ENCODE peak calls at places on chromosome 1, in four cellular contexts. Q, E, N and W are unnamed samples.

GRCh38 chr1:25799758-25800537 is at the start of gene SELENON:
- DNase-seq in E (no peak), N (peak; percentile 59), Q (peak; percentile 90), W (peak; percentile 92)

GRCh38 chr1:2030076-2030870 is 11.1 kb downstream of the GABRD start:
- DNase-seq in Q (no peak), E (no peak), N (no peak), W (no peak)

GRCh38 chr1:71463144-71463543 is 382.3 kb upstream of the ZRANB2 start:
- DNase-seq in N (no peak), Q (no peak), E (no peak), W (no peak)

GRCh38 chr1:89660086-89660946 is 27.4 kb downstream of the LRRC8C start:
- DNase-seq in N (no peak), Q (no peak), E (no peak), W (no peak)

GRCh38 chr1:50553921-50554320 is 130.7 kb upstream of the DMRTA2 start:
- DNase-seq in Q (no peak), N (no peak), E (no peak), W (no peak)

GRCh38 chr1:203504400-203505250 is 10.7 kb downstream of the OPTC start:
- DNase-seq in E (peak; percentile 68), N (peak; percentile 84), Q (peak; percentile 83), W (peak; percentile 96)

GRCh38 chr1:37292789-37293188 is 181.6 kb upstream of the ZC3H12A start:
- DNase-seq in N (no peak), Q (no peak), E (no peak), W (no peak)

GRCh38 chr1:172742599-172743500 is 83.9 kb downstream of the FASLG start:
- DNase-seq in N (no peak), Q (no peak), E (peak; percentile 40), W (no peak)

GRCh38 chr1:1988061-1988945 is 15.3 kb downstream of the CFAP74 start:
- DNase-seq in E (no peak), N (no peak), Q (no peak), W (no peak)

GRCh38 chr1:227437495-227438008 is 119.3 kb upstream of the CDC42BPA start:
- DNase-seq in Q (no peak), N (no peak), E (peak; percentile 37), W (peak; percentile 47)

GRCh38 chr1:234713859-234714258 is 103.9 kb upstream of the IRF2BP2 start:
- DNase-seq in N (no peak), Q (no peak), E (no peak), W (no peak)

GRCh38 chr1:241097479-241097878 is 259.5 kb downstream of the RGS7 start:
- DNase-seq in Q (peak; percentile 36), E (no peak), N (no peak), W (peak; percentile 60)

GRCh38 chr1:73755649-73756048 is 442.3 kb downstream of the LRRIQ3 start:
- DNase-seq in Q (no peak), E (no peak), N (no peak), W (no peak)

GRCh38 chr1:206895837-206896242 is 1.4 kb upstream of the IL24 start:
- DNase-seq in Q (no peak), E (no peak), N (no peak), W (no peak)

GRCh38 chr1:6918286-6918907 is 133.1 kb downstream of the CAMTA1 start:
- DNase-seq in N (no peak), E (peak; percentile 31), Q (no peak), W (no peak)

GRCh38 chr1:52156460-52156859 is 14.6 kb downstream of the ZFYVE9 start:
- DNase-seq in E (no peak), Q (no peak), N (no peak), W (no peak)

GRCh38 chr1:71667224-71667623 is 586.4 kb upstream of the ZRANB2 start:
- DNase-seq in E (peak; percentile 23), N (no peak), Q (no peak), W (no peak)

GRCh38 chr1:42518894-42519293 is 55.8 kb downstream of the CCDC30 start:
- DNase-seq in Q (no peak), N (no peak), E (no peak), W (no peak)

GRCh38 chr1:44747878-44748277 is 8.2 kb downstream of the KIF2C start:
- DNase-seq in N (no peak), E (no peak), Q (no peak), W (no peak)
- TF ChIP-seq CTCF in N (no peak), E (no peak), Q (peak; percentile 41), W (peak; percentile 41)

GRCh38 chr1:160354388-160354985 is 11.3 kb downstream of the NCSTN start:
- DNase-seq in Q (no peak), E (no peak), N (peak; percentile 46), W (peak; percentile 80)
- TF ChIP-seq CTCF in Q (peak; percentile 85), E (peak; percentile 63), N (peak; percentile 80), W (peak; percentile 86)

GRCh38 chr1:169753549-169753948 is 19.7 kb upstream of the SELE start:
- DNase-seq in Q (no peak), N (no peak), E (no peak), W (no peak)
- TF ChIP-seq CTCF in Q (peak; percentile 56), N (no peak), E (peak; percentile 11), W (peak; percentile 68)

GRCh38 chr1:178886551-178886950 is 15.7 kb upstream of the ANGPTL1 start:
- DNase-seq in N (no peak), Q (no peak), E (no peak), W (no peak)

GRCh38 chr1:178881950-178882349 is 11.1 kb upstream of the ANGPTL1 start:
- DNase-seq in N (no peak), Q (no peak), E (no peak), W (no peak)

DNA sequence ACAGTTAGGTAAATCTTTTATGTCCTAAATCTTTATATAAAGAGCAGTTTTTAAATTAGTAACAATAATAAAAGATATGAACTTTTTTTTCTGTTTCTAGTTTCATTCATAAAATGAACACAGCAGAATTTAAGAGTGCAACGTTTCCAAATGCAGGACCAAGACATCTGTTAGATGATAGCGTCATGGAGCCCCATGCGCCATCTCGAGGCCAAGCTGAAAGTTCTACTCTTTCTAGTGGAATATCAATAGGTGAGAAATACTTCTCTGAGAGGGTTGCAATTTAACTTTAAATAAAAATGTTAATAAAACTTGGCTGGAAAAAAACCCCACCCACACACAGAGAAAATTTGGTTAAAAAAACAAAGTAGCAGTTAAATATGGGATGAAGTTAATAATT is 15.0 kb upstream of the ANGPTL1 start:
- DNase-seq in E (no peak), N (no peak), Q (no peak), W (no peak)
- TF ChIP-seq CTCF in E (no peak), N (peak; percentile 29), Q (no peak), W (no peak)

DNA sequence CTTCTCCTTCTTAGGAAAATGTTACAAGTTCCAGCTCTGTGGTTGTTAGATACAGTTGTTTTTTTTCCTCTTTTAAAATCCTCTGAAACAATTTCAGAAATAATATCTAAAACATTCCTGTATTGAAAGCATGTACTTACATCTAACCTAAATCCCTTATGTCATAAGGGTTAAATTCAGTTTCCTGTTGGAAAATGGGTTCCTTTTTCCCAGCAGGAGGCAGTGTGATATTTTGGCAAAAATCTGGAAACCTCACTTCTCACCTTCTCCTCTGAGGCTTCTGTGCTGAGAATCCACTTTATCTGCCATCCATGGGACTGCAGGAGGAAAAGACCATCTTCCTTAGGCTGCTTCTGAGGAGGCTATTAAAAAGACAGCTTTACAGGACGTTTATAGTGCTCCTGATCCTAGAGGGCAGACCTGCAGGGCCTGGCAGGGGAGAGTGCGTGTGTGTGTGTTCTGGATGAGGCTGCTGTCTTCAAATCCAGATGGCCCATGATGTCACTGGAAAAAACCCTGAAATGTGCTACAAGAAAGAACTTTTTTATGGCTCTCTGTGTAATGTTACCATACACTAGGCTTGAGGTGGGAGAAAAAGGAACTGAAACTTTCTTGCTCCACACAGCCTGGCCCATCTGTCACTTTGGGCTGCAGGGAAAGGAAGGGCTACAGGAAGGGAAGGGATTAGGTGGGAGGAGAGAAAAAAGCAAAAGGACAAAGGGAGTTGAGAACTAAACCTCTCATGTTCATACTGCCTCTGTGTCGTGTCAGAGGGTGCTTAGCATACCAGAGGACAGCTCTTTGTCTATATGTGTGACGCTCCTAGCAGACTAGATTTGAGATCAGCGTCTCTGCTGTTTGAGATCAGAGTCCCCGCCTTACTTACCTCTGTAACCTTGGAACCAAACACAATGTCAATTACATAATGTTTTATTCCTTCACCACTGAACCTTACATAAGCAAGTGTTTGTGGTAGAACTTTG is 379.2 kb upstream of the SPAG17 start:
- DNase-seq in N (no peak), Q (no peak), E (no peak), W (peak; percentile 57)
- TF ChIP-seq CTCF in N (peak; percentile 7), Q (peak; percentile 30), E (peak; percentile 29), W (peak; percentile 42)